ENCODE peak calls at places on chromosome 18, in six cellular contexts. Q is K562, R is kidney, I is astrocyte of the spinal cord, V is AG09319, C is mesothelial cell of epicardium. L is an unnamed sample.

GRCh38 chr18:27411911-27412310 is 226.8 kb upstream of the CHST9 start:
- DNase-seq in Q (no peak), R (no peak), I (peak), V (no peak), C (no peak), L (no peak)

GRCh38 chr18:58208207-58208944 is 164.3 kb downstream of the NEDD4L start:
- DNase-seq in Q (no peak), R (no peak), I (no peak), V (no peak), C (no peak), L (no peak)

GRCh38 chr18:49668583-49669290 is 106.9 kb downstream of the LIPG start:
- DNase-seq in Q (no peak), R (peak), I (peak), V (no peak), C (no peak), L (no peak)

GRCh38 chr18:10320848-10321247 is 133.6 kb upstream of the APCDD1 start:
- DNase-seq in Q (no peak), R (no peak), I (peak), V (no peak), C (no peak), L (no peak)

GRCh38 chr18:12768622-12769021 is 65.8 kb downstream of the PSMG2 start:
- DNase-seq in Q (no peak), R (no peak), I (peak), V (no peak), C (no peak), L (no peak)

GRCh38 chr18:80119111-80119510 is 10.0 kb downstream of the ADNP2 start:
- DNase-seq in Q (no peak), R (no peak), I (no peak), V (no peak), C (no peak), L (no peak)

GRCh38 chr18:68555935-68556334 is 159.0 kb downstream of the TMX3 start:
- DNase-seq in Q (no peak), R (no peak), I (no peak), V (no peak), C (no peak), L (no peak)

GRCh38 chr18:45775726-45776125 is 49.7 kb upstream of the SIGLEC15 start:
- DNase-seq in Q (no peak), R (no peak), I (no peak), V (no peak), C (no peak), L (no peak)

DNA sequence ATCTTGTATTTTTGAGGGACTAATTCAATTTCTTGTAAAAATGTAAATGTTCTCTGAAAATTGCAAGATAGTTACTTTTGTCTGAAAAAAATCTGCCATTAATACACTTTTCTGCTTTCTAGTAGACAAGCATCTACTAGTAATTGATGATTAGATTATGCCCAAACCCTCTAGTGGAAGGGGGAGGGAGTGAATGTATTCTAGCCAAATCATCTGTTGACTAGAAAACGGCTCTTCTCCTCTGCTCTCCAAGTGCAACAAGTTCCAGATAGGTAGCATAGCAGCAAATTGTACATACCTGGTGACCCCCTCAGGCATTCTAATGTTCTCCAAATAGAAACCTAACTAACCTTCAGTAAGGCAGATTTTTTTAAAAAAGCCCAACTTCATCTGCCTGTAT is 58.6 kb downstream of the RELCH start:
- DNase-seq in Q (no peak), R (no peak), I (no peak), V (no peak), C (no peak), L (no peak)
- TF ChIP-seq CTCF in Q (no peak), R (no peak), I (no peak), V (no peak), C (peak), L (peak)

DNA sequence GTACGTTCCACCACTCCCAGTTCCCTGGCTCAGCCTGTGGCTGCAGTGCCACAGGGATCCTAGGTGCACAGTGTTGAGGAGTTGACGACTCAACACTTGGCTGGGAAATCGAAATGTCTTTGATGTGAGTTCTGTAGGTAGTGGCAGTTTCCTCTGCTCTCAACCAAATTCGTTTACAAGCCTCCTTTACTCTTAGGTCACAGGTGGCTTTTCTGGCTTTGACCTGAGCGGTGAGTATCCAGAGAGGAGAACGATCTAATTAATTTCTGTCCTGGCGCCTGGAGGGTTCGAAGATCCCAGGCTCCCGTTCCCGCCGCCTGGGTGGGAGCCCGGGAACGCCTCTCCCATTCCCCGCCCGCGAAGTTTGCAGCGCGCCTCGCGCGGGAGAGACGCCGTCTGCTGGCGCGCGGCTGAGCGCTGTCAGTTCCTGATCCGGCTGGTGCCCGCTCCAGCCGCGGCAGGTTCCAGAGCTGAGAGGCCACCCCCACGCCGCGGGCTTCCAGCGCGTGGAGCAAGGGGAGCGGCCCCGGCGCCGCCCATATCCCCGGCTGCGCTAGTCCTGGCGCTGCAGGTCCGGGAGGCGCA is at the start of gene LAMA3:
- DNase-seq in Q (no peak), R (peak), I (peak), V (peak), C (peak), L (no peak)
- TF ChIP-seq CTCF in Q (no peak), R (no peak), I (peak), V (peak), C (no peak), L (no peak)

GRCh38 chr18:54222922-54223567 is 1.4 kb downstream of the MBD2 start:
- DNase-seq in Q (no peak), R (no peak), I (no peak), V (no peak), C (no peak), L (no peak)

GRCh38 chr18:54228364-54228763 is 3.9 kb upstream of the MBD2 start:
- DNase-seq in Q (no peak), R (no peak), I (no peak), V (no peak), C (no peak), L (no peak)

GRCh38 chr18:54223568-54224241 is 764 bp downstream of the MBD2 start:
- DNase-seq in Q (peak), R (peak), I (peak), V (peak), C (peak), L (peak)

GRCh38 chr18:54220406-54220805 is 4.1 kb downstream of the MBD2 start:
- DNase-seq in Q (no peak), R (no peak), I (no peak), V (no peak), C (no peak), L (no peak)

DNA sequence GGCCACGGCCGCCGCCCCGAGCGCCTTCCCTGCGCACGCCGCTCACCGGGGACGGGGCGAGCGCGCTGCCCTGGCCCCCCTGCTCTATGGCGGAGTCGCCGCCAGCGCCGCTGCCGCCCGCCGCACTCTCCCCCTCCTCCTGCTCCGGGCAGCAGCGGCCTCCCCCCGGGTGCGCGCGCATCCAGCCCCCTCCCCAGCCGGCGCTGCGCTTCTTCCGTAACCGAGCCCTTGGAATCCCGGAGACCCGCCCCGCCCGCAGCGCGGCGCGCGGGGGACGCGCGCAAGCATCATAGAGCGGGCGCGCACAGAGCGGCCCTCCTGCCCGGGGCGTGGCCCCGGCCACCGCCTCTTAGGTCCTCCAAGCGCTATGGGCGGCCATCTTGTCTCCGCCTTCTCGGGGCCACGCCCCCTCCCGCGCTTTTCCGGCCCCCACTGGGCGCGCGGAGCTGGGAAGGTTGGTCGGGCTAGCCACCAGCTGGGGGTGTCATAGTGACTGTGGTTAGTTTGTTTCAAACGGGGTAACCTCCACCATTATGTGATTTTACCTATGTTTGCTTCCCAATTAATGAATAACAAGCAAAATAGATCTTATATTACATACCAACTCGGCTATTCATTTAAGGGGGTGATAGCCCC is at the start of gene MBD2:
- DNase-seq in Q (peak), R (peak), I (peak), V (peak), C (peak), L (peak)
- TF ChIP-seq CTCF in Q (peak), R (no peak), I (peak), V (peak), C (no peak), L (no peak)

DNA sequence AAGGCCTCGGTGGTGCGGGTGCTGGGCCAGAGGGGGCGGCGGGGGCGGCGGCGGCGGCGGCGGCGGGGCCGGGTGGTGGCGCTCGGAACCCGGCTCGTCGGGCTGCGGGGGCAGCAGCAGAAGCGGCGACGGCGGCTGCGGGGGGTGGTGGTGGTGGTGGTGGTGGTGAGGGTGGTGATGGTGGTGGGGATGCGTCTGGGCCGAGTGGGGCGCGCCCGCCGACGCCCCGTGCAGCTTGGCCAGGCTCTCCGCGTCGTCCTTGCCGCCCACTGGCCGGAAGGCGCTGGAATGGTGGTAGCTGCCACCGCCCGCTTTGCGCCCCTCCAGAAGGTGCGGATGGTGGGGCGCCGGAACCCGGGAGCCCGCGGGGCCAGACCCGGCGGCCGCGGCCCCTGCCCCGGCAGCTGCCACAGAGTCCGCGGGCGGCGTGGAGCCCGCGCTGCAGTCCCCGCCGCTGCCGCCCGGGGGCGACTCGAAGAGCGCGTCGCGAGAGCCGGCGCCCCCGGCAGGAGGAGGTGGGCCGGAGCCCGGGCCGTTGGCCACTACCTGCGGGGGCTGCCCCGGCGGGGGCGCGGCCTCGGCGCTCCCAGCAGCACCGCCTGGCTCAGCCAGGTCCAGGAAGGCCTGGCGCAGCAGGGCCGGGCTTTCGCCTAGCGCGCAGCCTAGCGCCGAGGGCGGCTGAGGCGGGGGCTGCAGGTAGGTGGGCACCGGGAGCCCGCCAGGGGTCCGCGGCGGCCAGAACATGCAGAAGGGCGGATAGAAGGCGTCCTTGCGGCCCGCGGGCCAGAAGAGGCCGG is 4.2 kb downstream of the SKOR2 start:
- DNase-seq in Q (no peak), R (no peak), I (no peak), V (no peak), C (no peak), L (peak)
- TF ChIP-seq CTCF in Q (no peak), R (no peak), I (peak), V (peak), C (peak), L (peak)

DNA sequence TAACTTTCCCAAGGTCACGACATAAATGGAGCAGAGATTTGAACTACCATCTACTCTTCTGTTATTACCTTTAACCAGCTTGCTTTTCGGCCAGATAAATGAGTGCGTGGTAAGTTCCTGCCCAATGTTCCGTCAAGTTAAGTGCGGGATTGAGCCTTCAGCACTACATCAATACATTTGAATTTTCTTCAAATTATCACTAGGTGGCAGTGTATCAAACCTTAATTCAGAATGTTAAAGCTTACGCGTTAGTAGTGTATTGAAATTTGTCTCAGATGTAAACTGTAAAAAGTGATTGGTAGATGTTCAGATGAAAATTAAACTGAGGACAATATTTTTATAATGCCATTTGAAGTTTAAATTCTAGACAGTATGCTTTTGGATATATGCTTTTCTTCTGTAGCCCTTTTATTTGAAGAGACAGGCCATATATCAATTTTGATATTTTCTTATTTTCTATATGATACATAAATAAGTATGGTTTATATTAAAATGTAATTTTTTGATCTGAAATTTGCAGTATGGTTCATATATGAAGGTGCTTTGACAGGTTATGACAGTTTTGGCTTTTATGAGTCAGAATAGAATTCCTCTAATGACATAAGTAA is 681.3 kb downstream of the ADCYAP1 start:
- DNase-seq in Q (peak), R (no peak), I (peak), V (peak), C (no peak), L (no peak)
- TF ChIP-seq CTCF in Q (peak), R (peak), I (peak), V (peak), C (peak), L (peak)

GRCh38 chr18:36901277-36901701 is 72.4 kb downstream of the KIAA1328 start:
- DNase-seq in Q (no peak), R (no peak), I (peak), V (no peak), C (no peak), L (no peak)

GRCh38 chr18:36903215-36903928 is 74.4 kb downstream of the KIAA1328 start:
- DNase-seq in Q (no peak), R (no peak), I (peak), V (no peak), C (no peak), L (no peak)

GRCh38 chr18:36895606-36896005 is 66.7 kb downstream of the KIAA1328 start:
- DNase-seq in Q (peak), R (no peak), I (no peak), V (no peak), C (no peak), L (no peak)

GRCh38 chr18:36897253-36897652 is 68.3 kb downstream of the KIAA1328 start:
- DNase-seq in Q (no peak), R (no peak), I (no peak), V (no peak), C (no peak), L (no peak)

GRCh38 chr18:36899289-36899688 is 70.4 kb downstream of the KIAA1328 start:
- DNase-seq in Q (peak), R (no peak), I (peak), V (no peak), C (no peak), L (no peak)
- TF ChIP-seq CTCF in Q (peak), R (no peak), I (peak), V (no peak), C (no peak), L (peak)

DNA sequence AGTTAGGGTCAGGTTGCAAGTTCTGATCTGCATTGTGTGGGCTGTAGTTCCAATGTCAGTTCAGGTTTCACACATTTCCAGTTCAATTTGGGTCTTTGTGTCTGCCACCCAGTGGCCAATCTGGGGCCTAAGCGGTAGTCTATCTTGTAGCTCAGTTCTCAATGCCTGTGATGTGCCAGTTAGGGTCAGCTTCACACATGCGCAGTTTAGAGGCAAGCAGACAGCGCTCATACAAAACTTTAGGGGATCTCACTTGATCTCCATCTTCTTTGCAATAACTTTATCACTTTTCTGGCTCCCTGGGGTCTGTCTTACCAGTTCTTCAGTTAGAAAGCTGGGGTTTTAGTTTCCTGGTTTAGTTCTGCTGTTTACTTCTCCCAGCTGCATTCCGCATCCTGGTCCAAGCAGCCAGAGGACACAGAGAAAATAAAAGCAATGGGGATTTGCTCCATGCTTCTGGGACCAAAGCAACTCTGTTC is 11.0 kb upstream of the ZNF24 start:
- DNase-seq in Q (no peak), R (peak), I (peak), V (peak), C (no peak), L (peak)
- TF ChIP-seq CTCF in Q (peak), R (peak), I (peak), V (peak), C (no peak), L (peak)

GRCh38 chr18:76131738-76132137 is 363.3 kb downstream of the ZNF516 start:
- DNase-seq in Q (peak), R (no peak), I (no peak), V (no peak), C (no peak), L (no peak)

GRCh38 chr18:76130845-76131244 is 364.2 kb downstream of the ZNF516 start:
- DNase-seq in Q (no peak), R (no peak), I (no peak), V (no peak), C (no peak), L (no peak)

GRCh38 chr18:76121049-76121448 is 374.0 kb downstream of the ZNF516 start:
- DNase-seq in Q (no peak), R (no peak), I (no peak), V (no peak), C (no peak), L (no peak)

GRCh38 chr18:76126327-76126726 is 368.7 kb downstream of the ZNF516 start:
- DNase-seq in Q (no peak), R (no peak), I (no peak), V (no peak), C (no peak), L (peak)
- TF ChIP-seq CTCF in Q (no peak), R (no peak), I (no peak), V (no peak), C (no peak), L (no peak)

L was measured in glutamatergic neuron.